ENCODE peak calls at places on chromosomes 16 and 17, in five cellular contexts. M is effector CD8-positive, alpha-beta T cell; H is GM12892; L is activated CD8-positive, alpha-beta T cell treated with anti-CD3 and anti-CD28 coated beads for 36 hours; O is mucosa of descending colon. V is an unnamed sample.

GRCh38 chr17:38625482-38625881 is 19.7 kb upstream of the SRCIN1 start:
- DNase-seq in M (no peak), H (no peak), L (no peak), O (no peak), V (no peak)

GRCh38 chr17:42895185-42895555 is 5.4 kb upstream of the G6PC1 start:
- DNase-seq in M (no peak), H (no peak), L (no peak), O (peak; percentile 66), V (peak; percentile 82)

GRCh38 chr17:348692-349425 is 3.7 kb downstream of the RPH3AL start:
- DNase-seq in M (no peak), H (no peak), L (no peak), O (peak; percentile 67), V (no peak)

GRCh38 chr17:16459271-16459670 is 32.7 kb downstream of the LRRC75A start:
- DNase-seq in M (no peak), H (no peak), L (no peak), O (peak; percentile 11), V (no peak)

GRCh38 chr16:84557504-84557903 is 53.0 kb upstream of the MEAK7 start:
- DNase-seq in M (no peak), H (no peak), L (no peak), O (no peak), V (peak; percentile 62)

GRCh38 chr16:85395207-85395912 is 217.8 kb upstream of the GSE1 start:
- DNase-seq in M (no peak), H (no peak), L (no peak), O (peak; percentile 74), V (peak; percentile 97)

GRCh38 chr16:86761117-86761971 is 183.0 kb downstream of the FOXL1 start:
- DNase-seq in M (peak; percentile 1), H (peak; percentile 42), L (peak; percentile 63), O (no peak), V (peak; percentile 59)

GRCh38 chr17:4375039-4375748 is 8.7 kb upstream of the UBE2G1 start:
- DNase-seq in M (no peak), H (peak; percentile 46), L (peak; percentile 90), O (peak; percentile 45), V (no peak)

GRCh38 chr16:24075929-24076716 is 180.0 kb upstream of the CACNG3 start:
- DNase-seq in M (no peak), H (peak; percentile 15), L (peak; percentile 32), O (no peak), V (no peak)

GRCh38 chr16:58684001-58684353 is 593 bp downstream of the SLC38A7 start:
- DNase-seq in M (no peak), H (no peak), L (no peak), O (no peak), V (peak; percentile 6)

GRCh38 chr16:71637398-71637797 is 11.4 kb downstream of the MARVELD3 start:
- DNase-seq in M (no peak), H (no peak), L (no peak), O (no peak), V (peak; percentile 90)

GRCh38 chr17:41326173-41327145 is 10.9 kb upstream of the KRTAP17-1 start:
- DNase-seq in M (no peak), H (no peak), L (no peak), O (peak; percentile 44), V (no peak)

GRCh38 chr17:1239210-1239609 is 31.0 kb upstream of the BHLHA9 start:
- DNase-seq in M (no peak), H (no peak), L (no peak), O (no peak), V (no peak)

GRCh38 chr17:1108560-1108809 is 71.3 kb downstream of the ABR start:
- DNase-seq in M (peak; percentile 15), H (no peak), L (no peak), O (no peak), V (no peak)

V was measured in astrocyte of the spinal cord.